ENCODE peak calls at places on chromosomes 13 and 19, in four cellular contexts. N is HepG2, X is H1, O is K562. T is an unnamed sample.
A peak's percentile ranks its signal among the peaks of the same experiment; 100 is the strongest.

GRCh38 chr19:55766466-55766865 is 2.5 kb upstream of the RFPL4AL1 start:
- DNase-seq in N (no peak), X (no peak), O (no peak), T (no peak)

GRCh38 chr13:113044431-113045114 is 61.0 kb upstream of the F7 start:
- DNase-seq in N (no peak), X (no peak), O (no peak), T (no peak)

GRCh38 chr13:108302279-108302678 is 32.8 kb downstream of the TNFSF13B start:
- DNase-seq in N (no peak), X (no peak), O (no peak), T (no peak)

GRCh38 chr13:99908129-99908805 is 63.3 kb downstream of the ZIC5 start:
- DNase-seq in N (no peak), X (no peak), O (no peak), T (no peak)

GRCh38 chr19:4913996-4914735 is 4.9 kb downstream of the UHRF1 start:
- DNase-seq in N (no peak), X (no peak), O (no peak), T (no peak)

GRCh38 chr13:50158385-50159165 is 143.3 kb downstream of the KCNRG start:
- DNase-seq in N (no peak), X (no peak), O (no peak), T (no peak)

GRCh38 chr13:40987606-40988280 is 31.4 kb downstream of the ELF1 start:
- DNase-seq in N (no peak), X (no peak), O (no peak), T (no peak)

GRCh38 chr13:23450340-23451046 is 17.0 kb upstream of the SACS start:
- DNase-seq in N (no peak), X (no peak), O (no peak), T (no peak)

GRCh38 chr13:67231481-67231940 is 1.4 kb upstream of the PCDH9 start:
- DNase-seq in N (no peak), X (no peak), O (no peak), T (no peak)

GRCh38 chr19:4318460-4318859 is 14.1 kb downstream of the FSD1 start:
- DNase-seq in N (no peak), X (no peak), O (no peak), T (no peak)

GRCh38 chr19:49677901-49678674 is 1.0 kb downstream of the PRMT1 start:
- DNase-seq in N (peak; percentile 74), X (peak; percentile 72), O (peak; percentile 71), T (peak; percentile 69)

GRCh38 chr19:52600639-52601024 is 30.5 kb downstream of the ZNF701 start:
- DNase-seq in N (peak; percentile 54), X (no peak), O (no peak), T (peak; percentile 3)

GRCh38 chr13:75831389-75831788 is 195.3 kb downstream of the LMO7 start:
- DNase-seq in N (no peak), X (no peak), O (no peak), T (no peak)

GRCh38 chr13:29676941-29677452 is 81.5 kb upstream of the SLC7A1 start:
- DNase-seq in N (no peak), X (no peak), O (no peak), T (no peak)

GRCh38 chr19:13077233-13077632 is 25.4 kb downstream of the LYL1 start:
- DNase-seq in N (no peak), X (no peak), O (no peak), T (no peak)

DNA sequence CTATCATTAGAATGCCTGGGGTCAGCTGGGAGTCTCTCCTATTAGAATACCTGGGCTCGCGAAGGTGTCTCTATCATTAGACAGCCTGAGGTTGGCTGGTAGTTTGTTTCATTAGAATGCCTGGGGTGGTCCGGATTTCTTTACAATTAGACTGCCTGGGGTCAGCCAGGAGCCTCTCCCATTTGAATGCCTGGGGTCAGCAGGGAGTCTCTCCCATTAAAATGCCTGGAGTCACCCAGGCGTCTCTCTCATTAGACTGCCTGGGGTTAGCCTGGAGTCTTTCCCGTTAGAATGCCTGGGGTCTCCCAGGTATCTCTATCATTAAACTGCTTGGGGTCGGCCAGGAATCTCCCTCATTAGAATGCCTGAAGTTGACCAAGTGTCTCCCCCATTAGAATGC is 1458.3 kb downstream of the UQCRFS1 start:
- DNase-seq in N (no peak), X (no peak), O (no peak), T (no peak)
- H3K9ac ChIP-seq in N (no peak overlapping the region), X (no peak overlapping the region), O (no peak overlapping the region), T (no peak overlapping the region)

DNA sequence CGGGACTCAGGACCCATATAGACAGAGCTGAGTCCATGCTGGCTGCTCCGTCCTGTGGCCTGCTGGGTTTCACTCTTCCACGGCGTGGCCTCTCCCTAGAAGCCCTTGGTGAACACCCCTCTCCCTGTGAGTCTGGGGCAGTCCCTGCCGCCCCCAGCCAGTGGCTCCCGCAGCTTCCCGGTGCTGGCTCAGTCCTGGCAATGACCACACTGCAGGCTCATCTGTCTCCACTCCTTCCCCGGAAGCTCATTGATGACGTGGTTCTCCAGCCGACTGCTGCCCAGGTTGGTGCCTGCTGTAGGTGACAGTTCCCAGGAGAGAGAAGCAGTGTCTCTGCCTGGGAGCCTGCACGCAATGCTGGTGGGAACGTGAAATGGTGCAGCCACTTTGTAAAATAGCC is 2.0 kb upstream of the TEX29 start:
- DNase-seq in N (no peak), X (no peak), O (no peak), T (no peak)
- TF ChIP-seq ZNF274 in N (no peak), X (no peak), O (no peak), T (no peak)

GRCh38 chr13:106986033-106986484 is 418.1 kb upstream of the ARGLU1 start:
- DNase-seq in N (no peak), X (peak; percentile 10), O (no peak), T (peak; percentile 84)
- TF ChIP-seq YY1 in N (no peak), X (no peak), O (no peak), T (no peak)

DNA sequence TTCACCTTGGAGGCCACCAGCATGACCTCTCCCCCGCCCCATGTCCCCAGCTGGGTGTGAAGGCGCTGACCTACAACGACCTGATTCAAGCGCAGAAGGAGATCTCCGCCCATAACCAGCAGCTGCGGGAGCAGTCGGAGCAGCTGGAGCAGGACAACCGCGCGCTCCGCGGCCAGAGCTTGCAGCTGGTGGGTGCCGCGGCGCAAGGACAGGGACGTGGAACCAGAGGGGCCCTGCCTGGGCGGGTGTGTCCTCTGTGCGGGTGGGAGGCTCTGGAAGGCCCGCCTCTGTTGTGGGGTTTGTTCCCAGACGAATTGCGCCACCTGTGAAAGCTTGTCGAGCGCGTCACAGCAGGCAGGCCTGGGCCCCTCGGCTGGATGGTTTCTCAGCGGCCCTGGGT is 22.3 kb downstream of the PLEKHJ1 start:
- DNase-seq in N (no peak), X (no peak), O (no peak), T (no peak)
- H3K9ac ChIP-seq in N (no peak overlapping the region), X (no peak overlapping the region), O (no peak overlapping the region), T (no peak overlapping the region)

GRCh38 chr13:39321578-39321977 is 281.4 kb downstream of the LHFPL6 start:
- DNase-seq in N (no peak), X (no peak), O (no peak), T (no peak)
- TF ChIP-seq ZNF274 in N (no peak), X (no peak), O (no peak), T (no peak)

DNA sequence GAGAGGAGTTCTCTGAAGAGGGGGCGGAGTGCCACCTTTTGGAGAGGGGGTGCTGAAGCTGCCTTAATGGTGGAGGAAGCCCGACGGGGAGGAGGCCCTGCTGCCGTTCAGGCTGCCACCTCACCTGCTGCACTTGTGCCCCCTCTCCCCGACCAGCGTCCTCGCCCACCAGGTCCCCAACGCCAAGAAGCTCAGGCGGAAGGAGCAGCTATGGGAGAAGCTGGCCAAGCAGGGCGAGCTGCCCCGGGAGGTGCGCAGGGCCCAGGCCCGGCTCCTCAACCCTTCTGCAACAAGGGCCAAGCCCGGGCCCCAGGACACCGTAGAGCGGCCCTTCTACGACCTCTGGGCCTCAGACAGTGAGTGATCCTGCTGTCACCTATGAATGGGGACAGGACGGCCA is 5.4 kb downstream of the NOP53 start:
- DNase-seq in N (no peak), X (no peak), O (no peak), T (no peak)
- TF ChIP-seq YY1 in N (no peak), X (no peak), O (no peak), T (no peak)

DNA sequence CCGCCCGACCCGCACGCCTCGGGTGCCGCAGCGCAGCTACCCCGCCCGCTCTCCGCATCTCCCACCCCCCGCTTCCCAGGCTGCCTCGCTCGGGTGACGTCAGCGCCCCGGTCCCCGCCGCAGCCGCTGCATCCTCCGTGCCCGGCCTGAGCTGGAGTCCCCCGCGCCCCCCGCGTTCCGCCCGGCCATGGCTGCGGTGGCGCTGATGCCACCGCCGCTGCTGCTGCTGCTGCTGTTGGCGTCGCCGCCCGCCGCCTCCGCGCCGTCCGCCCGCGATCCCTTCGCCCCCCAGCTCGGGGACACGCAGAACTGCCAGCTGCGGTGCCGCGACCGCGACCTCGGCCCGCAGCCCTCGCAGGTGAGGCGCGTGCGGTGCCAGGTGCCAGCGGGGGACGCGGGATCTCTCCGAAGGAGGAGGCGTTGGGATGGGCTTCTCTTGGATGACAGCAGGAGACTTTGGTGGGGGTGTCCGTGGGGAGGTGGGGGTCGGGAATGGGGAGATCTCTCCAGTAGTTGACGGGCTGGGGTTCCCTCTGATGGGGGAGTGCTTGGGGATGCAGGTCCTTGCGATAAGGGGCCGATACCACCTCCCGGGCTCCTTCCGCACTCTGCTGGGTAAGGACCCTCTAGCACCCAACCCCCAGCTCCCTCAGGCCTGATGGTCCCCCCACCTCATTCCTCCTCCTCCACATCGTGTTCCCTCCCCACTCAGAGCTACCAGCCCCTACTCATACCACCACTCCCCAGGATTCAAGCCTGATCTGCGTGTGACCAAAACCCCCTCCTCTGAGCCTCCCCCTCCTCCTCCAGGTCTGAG is at the start of gene TMEM59L:
- DNase-seq in N (no peak), X (no peak), O (no peak), T (no peak)
- H3K9ac ChIP-seq in N (peak within 1 kb of the TSS; percentile 57), X (no peak within 1 kb of the TSS), O (no peak within 1 kb of the TSS), T (peak within 1 kb of the TSS; percentile 71)

T was measured in NT2/D1.